ENCODE peak calls at places on chromosomes 5 and 9, in four cellular contexts. One of them, this sample, is unnamed.

GRCh38 chr5:36613241-36613640 is 6.8 kb downstream of the SLC1A3 start:
- DNase-seq in HepG2: no peak
- DNase-seq in K562: no peak
- DNase-seq in GM12878: no peak
- DNase-seq in this sample: no peak

GRCh38 chr5:172860520-172861443 is 26.7 kb downstream of the ERGIC1 start:
- DNase-seq in HepG2: no peak
- DNase-seq in K562: no peak
- DNase-seq in GM12878: no peak
- DNase-seq in this sample: peak; percentile 90

GRCh38 chr5:141650851-141651727 is at the start of gene FCHSD1:
- DNase-seq in HepG2: peak; percentile 63
- DNase-seq in K562: peak; percentile 98
- DNase-seq in GM12878: no peak
- DNase-seq in this sample: peak; percentile 89

GRCh38 chr5:153551537-153552079 is 61.1 kb downstream of the GRIA1 start:
- DNase-seq in HepG2: no peak
- DNase-seq in K562: no peak
- DNase-seq in GM12878: no peak
- DNase-seq in this sample: peak; percentile 92

GRCh38 chr5:138488481-138488945 is 23.2 kb downstream of the EGR1 start:
- DNase-seq in HepG2: no peak
- DNase-seq in K562: peak; percentile 69
- DNase-seq in GM12878: no peak
- DNase-seq in this sample: peak; percentile 0

GRCh38 chr5:33370135-33370472 is 70.7 kb upstream of the TARS1 start:
- DNase-seq in HepG2: no peak
- DNase-seq in K562: no peak
- DNase-seq in GM12878: no peak
- DNase-seq in this sample: no peak

GRCh38 chr9:93062364-93062763 is 3.9 kb downstream of the SUSD3 start:
- DNase-seq in HepG2: no peak
- DNase-seq in K562: no peak
- DNase-seq in GM12878: no peak
- DNase-seq in this sample: no peak

GRCh38 chr9:71690058-71690691 is 78.1 kb downstream of the CEMIP2 start:
- DNase-seq in HepG2: no peak
- DNase-seq in K562: no peak
- DNase-seq in GM12878: no peak
- DNase-seq in this sample: no peak

GRCh38 chr5:107268241-107268640 is 402.5 kb downstream of the EFNA5 start:
- DNase-seq in HepG2: no peak
- DNase-seq in K562: no peak
- DNase-seq in GM12878: no peak
- DNase-seq in this sample: peak; percentile 41
- TF ChIP-seq MYC in HepG2: no peak
- TF ChIP-seq MYC in K562: no peak
- TF ChIP-seq MYC in GM12878: no peak
- TF ChIP-seq MYC in this sample: no peak

DNA sequence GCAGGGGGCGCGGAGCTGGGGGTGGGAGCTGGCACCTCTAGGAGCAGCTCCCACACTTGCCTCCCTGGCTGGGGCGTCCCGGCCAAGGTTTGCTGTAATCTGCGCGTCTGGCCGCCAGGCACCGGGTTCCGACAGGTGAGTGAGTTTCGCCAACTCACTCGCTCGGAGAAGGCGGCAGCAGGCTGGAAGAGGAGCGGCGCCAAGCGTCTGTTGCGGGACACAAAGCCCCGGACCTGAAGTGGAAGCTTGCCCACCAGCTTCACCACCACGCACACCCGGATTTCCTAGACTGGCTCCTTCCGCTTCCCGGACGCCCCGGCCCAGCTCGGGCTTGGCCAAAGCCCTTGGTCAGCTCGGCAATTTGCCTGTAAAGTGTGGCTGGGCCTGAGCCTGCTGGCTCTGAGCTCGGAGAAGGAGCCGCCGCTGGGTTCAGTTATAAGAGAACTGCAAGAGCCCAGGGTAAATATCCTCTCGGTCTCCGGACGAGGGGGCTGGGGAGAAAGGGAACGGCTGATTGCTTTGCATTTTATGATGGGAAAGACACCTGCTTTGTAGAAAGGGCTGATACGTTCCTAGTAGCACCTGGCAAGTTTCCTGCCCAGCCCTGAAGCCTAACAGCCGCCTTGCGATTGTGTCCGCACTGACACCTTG is 461 bp upstream of the GNA14 start:
- DNase-seq in HepG2: no peak
- DNase-seq in K562: no peak
- DNase-seq in GM12878: no peak
- DNase-seq in this sample: peak; percentile 51
- TF ChIP-seq EZH2 in HepG2: no peak
- TF ChIP-seq EZH2 in K562: no peak
- TF ChIP-seq EZH2 in GM12878: no peak
- TF ChIP-seq EZH2 in this sample: no peak

DNA sequence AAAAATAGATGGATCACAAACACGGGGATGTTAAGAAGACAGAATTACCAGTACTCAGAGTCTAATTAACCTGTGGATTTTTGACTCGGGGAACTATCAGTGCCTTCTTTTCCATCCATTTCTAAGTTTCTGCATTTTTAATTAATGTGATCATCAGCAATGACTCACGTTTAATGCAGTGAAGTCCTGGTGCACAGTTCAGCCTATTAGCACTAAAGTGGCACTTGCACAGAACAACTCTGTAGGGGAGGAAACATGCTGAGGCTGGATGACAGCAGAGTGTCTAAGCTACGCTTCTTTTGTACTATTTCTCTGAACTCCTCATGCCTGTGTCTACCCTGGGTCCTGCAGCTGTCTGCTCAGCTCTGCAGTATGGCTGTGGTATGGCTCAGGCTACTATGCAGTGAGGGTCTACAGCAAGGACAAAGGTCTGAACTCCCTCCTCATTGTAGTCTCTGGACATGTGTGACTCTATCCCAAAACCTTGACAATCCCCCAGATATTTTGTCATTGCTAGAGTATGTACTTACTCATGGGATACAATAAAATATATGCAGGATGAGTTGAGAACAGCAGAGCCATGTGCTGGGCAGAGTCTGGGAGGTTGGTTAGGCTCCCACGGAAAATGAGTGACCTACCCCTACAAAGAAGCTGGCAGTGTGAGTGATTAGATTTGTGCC is 147.8 kb downstream of the GHR start:
- DNase-seq in HepG2: no peak
- DNase-seq in K562: no peak
- DNase-seq in GM12878: no peak
- DNase-seq in this sample: no peak
- TF ChIP-seq MYC in HepG2: no peak
- TF ChIP-seq MYC in K562: no peak
- TF ChIP-seq MYC in GM12878: no peak
- TF ChIP-seq MYC in this sample: no peak

GRCh38 chr9:133747309-133747708 is 9.2 kb upstream of the SARDH start:
- DNase-seq in HepG2: no peak
- DNase-seq in K562: no peak
- DNase-seq in GM12878: no peak
- DNase-seq in this sample: no peak

GRCh38 chr9:133750927-133751649 is 12.9 kb upstream of the SARDH start:
- DNase-seq in HepG2: no peak
- DNase-seq in K562: no peak
- DNase-seq in GM12878: no peak
- DNase-seq in this sample: no peak

GRCh38 chr9:133758228-133758627 is 20.1 kb upstream of the SARDH start:
- DNase-seq in HepG2: no peak
- DNase-seq in K562: no peak
- DNase-seq in GM12878: no peak
- DNase-seq in this sample: no peak

GRCh38 chr9:133754187-133754586 is 16.0 kb upstream of the SARDH start:
- DNase-seq in HepG2: no peak
- DNase-seq in K562: no peak
- DNase-seq in GM12878: no peak
- DNase-seq in this sample: no peak

GRCh38 chr9:133752739-133753446 is 14.7 kb upstream of the SARDH start:
- DNase-seq in HepG2: peak; percentile 37
- DNase-seq in K562: no peak
- DNase-seq in GM12878: no peak
- DNase-seq in this sample: no peak
- TF ChIP-seq EZH2 in HepG2: no peak
- TF ChIP-seq EZH2 in K562: no peak
- TF ChIP-seq EZH2 in GM12878: no peak
- TF ChIP-seq EZH2 in this sample: no peak

DNA sequence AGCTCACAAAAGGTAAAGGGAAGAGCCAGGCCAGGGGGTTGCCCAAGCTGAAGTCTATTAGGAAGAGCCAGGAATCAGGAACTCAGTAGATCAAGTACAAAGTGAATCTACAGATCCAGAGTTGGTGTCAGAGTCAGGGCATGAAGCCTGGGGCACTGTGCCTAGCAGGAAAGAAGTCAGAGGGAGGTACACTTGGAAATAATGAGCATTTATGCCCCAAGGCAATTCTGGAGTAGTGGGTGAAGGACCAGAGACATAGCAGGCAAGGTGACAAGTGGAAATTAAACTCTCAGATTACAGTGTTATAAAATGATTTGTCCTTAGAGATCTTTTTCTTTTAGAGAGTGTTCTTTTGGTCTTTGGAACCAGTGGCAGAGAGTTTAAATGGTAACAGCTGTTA is 138.0 kb downstream of the ADAMTSL1 start:
- DNase-seq in HepG2: no peak
- DNase-seq in K562: no peak
- DNase-seq in GM12878: no peak
- DNase-seq in this sample: no peak
- TF ChIP-seq MYC in HepG2: no peak
- TF ChIP-seq MYC in K562: no peak
- TF ChIP-seq MYC in GM12878: no peak
- TF ChIP-seq MYC in this sample: no peak

This sample was measured in endothelial cell of umbilical vein.